ENCODE peak calls at places on chromosome 16, in seven cellular contexts. H, E, W, X, G, M and L are unnamed samples.

GRCh38 chr16:28276301-28276700 is 16.0 kb upstream of the SBK1 start:
- DNase-seq in W (no peak), X (no peak), M (no peak), G (no peak), H (no peak), E (no peak), L (no peak)

GRCh38 chr16:15631730-15632409 is 11.1 kb downstream of the MARF1 start:
- DNase-seq in X (no peak), E (no peak), W (no peak), H (no peak), G (no peak), M (no peak), L (no peak)

GRCh38 chr16:78768226-78768625 is 668.8 kb downstream of the WWOX start:
- DNase-seq in H (no peak), W (no peak), E (no peak), M (no peak), G (no peak), X (no peak), L (no peak)

GRCh38 chr16:68347605-68348004 is 36.8 kb downstream of the PRMT7 start:
- DNase-seq in E (no peak), W (no peak), X (no peak), H (no peak), G (no peak), M (no peak), L (no peak)

GRCh38 chr16:85553436-85554113 is 59.5 kb upstream of the GSE1 start:
- DNase-seq in E (no peak), X (peak), M (peak), H (peak), G (peak), W (peak), L (no peak)

GRCh38 chr16:88978608-88979346 is 1.8 kb upstream of the CBFA2T3 start:
- DNase-seq in X (no peak), W (no peak), E (no peak), M (no peak), G (no peak), H (no peak), L (no peak)

GRCh38 chr16:78297066-78297666 is 197.7 kb downstream of the WWOX start:
- DNase-seq in E (no peak), H (no peak), M (peak), W (no peak), G (no peak), X (no peak), L (no peak)

GRCh38 chr16:66416981-66417700 is 10.0 kb upstream of the BEAN1 start:
- DNase-seq in X (peak), M (peak), E (no peak), W (no peak), G (no peak), H (no peak), L (no peak)

GRCh38 chr16:89066746-89067145 is 26.9 kb upstream of the ACSF3 start:
- DNase-seq in M (no peak), E (no peak), W (no peak), G (no peak), H (no peak), X (no peak), L (no peak)

GRCh38 chr16:19907161-19907992 is 22.7 kb upstream of the GPRC5B start:
- DNase-seq in H (peak), M (peak), E (peak), X (peak), G (peak), W (peak), L (peak)

GRCh38 chr16:549544-550263 is 10.5 kb upstream of the PRR35 start:
- DNase-seq in W (no peak), X (no peak), G (no peak), E (no peak), M (no peak), H (peak), L (no peak)
- TF ChIP-seq CTCF in W (peak), X (no peak), G (no peak), E (no peak), M (no peak), H (peak), L (peak)

GRCh38 chr16:29842732-29843346 is 20.2 kb downstream of the CDIPT start:
- DNase-seq in E (no peak), H (no peak), W (no peak), X (no peak), G (no peak), M (no peak), L (no peak)
- TF ChIP-seq CTCF in E (no peak), H (no peak), W (no peak), X (no peak), G (no peak), M (peak), L (peak)

GRCh38 chr16:2465653-2466415 is 5.3 kb upstream of the NTN3 start:
- DNase-seq in X (no peak), H (peak), M (no peak), E (no peak), W (no peak), G (no peak), L (no peak)

GRCh38 chr16:2468142-2468724 is 2.9 kb upstream of the NTN3 start:
- DNase-seq in W (peak), X (no peak), E (no peak), H (peak), M (no peak), G (no peak), L (no peak)

GRCh38 chr16:2468725-2469398 is 2.2 kb upstream of the NTN3 start:
- DNase-seq in W (no peak), G (no peak), X (no peak), H (peak), E (no peak), M (no peak), L (no peak)

GRCh38 chr16:2466667-2467300 is 4.3 kb upstream of the NTN3 start:
- DNase-seq in E (no peak), M (no peak), H (no peak), X (no peak), W (no peak), G (no peak), L (no peak)

DNA sequence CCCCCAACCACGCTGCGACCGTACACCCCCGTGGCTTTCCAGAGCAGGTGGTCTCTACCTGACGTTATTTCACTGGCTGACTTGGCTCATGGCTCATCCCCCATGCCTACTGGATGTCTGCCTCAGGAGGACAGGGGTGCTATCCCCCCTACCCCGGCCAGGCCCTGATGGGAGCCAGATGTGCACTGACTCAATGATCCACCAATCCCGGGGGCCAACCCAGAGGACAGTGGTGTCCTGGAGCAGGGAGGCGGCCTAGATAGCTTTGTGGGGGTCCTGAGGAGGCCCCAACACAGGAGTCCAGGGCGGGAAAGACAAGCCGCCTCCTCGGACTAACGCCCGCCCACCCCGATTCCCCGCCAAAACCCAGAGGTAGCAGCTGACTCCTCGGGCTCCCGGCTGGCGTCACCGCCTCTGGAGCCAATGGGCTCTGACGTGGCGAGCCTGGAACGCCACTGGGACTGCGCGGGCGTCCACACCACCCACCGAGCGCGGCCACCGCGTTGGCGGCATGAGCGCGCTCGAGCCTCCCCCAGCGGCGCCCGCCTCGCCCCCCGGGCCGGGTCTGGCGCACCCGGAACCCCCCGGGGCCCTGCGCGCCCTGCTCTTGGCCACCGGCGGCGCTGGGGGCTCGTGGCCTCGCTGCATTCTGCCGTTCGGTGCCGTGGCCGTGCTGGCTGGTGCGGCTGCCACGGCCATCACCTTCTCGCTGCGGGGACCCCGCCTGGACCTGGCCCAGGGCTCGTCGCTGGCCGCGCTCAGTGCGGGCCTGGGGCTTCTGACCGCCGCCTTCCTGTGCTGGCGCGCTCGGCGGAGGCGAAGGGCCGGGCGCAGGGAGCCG is 3.6 kb upstream of the NTN3 start:
- DNase-seq in G (peak), X (peak), W (peak), E (peak), H (peak), M (peak), L (no peak)
- TF ChIP-seq CTCF in G (no peak), X (peak), W (no peak), E (no peak), H (no peak), M (no peak), L (no peak)

GRCh38 chr16:70579648-70580630 is 56.3 kb downstream of the SF3B3 start:
- DNase-seq in M (no peak), X (no peak), G (no peak), H (no peak), E (no peak), W (no peak), L (no peak)

GRCh38 chr16:70578035-70578434 is 54.4 kb downstream of the SF3B3 start:
- DNase-seq in X (no peak), E (no peak), W (no peak), G (no peak), M (no peak), H (no peak), L (no peak)

GRCh38 chr16:70586731-70587130 is 59.6 kb upstream of the IL34 start:
- DNase-seq in X (no peak), G (no peak), W (no peak), E (no peak), H (no peak), M (no peak), L (no peak)

GRCh38 chr16:70579248-70579647 is 55.6 kb downstream of the SF3B3 start:
- DNase-seq in E (no peak), G (no peak), W (no peak), M (no peak), X (no peak), H (no peak), L (no peak)

GRCh38 chr16:70582280-70582978 is 58.8 kb downstream of the SF3B3 start:
- DNase-seq in E (no peak), M (peak), X (no peak), H (peak), W (no peak), G (no peak), L (no peak)
- TF ChIP-seq CTCF in E (no peak), M (peak), X (peak), H (no peak), W (peak), G (no peak), L (peak)

GRCh38 chr16:58582133-58582532 is 47.5 kb downstream of the CNOT1 start:
- DNase-seq in M (no peak), G (no peak), E (no peak), H (no peak), W (no peak), X (no peak), L (no peak)

GRCh38 chr16:58584831-58585505 is 44.7 kb downstream of the CNOT1 start:
- DNase-seq in E (no peak), H (no peak), M (no peak), W (no peak), X (no peak), G (no peak), L (no peak)

GRCh38 chr16:58586340-58587030 is 43.1 kb downstream of the CNOT1 start:
- DNase-seq in X (no peak), M (no peak), G (no peak), E (no peak), H (no peak), W (no peak), L (no peak)

GRCh38 chr16:58579587-58579986 is 50.0 kb downstream of the CNOT1 start:
- DNase-seq in G (no peak), M (no peak), E (no peak), X (no peak), H (no peak), W (no peak), L (no peak)

DNA sequence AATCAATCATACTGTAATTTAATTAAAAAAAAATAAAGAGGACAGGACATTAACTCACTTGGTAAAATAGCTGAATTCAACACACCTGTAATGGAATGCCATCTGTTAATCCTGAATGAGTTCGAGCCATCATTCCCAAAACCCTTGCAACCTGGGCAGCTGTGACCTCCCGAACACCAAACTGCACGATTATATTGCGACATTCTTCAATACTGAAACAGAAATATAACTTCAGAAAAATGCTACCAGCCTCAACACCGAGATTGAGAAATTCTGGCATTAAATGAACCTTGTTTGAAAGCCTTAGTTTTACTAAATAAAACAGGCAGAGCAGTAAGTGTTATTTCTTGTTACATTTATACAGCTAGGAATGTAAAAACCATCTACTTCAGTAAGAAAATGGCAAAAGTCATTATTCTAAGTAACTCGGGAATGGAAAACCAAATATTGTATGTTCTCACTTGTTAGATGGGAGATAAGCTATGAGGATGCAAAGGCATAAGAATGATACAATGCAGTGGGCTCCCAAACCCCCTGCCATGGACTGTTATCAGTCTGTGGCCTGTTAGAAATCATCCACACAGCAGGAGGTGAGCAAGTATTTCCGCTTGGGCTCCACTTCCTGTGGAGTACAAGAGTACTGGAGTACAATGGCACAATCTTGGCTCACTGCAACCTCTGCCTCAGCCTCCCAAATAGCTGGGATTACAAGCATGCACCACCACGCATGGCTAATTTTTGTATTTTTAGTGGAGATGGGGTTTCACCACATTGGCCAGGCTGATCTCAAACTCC is 46.5 kb downstream of the CNOT1 start:
- DNase-seq in H (no peak), X (no peak), E (peak), G (no peak), W (no peak), M (no peak), L (no peak)
- TF ChIP-seq CTCF in H (no peak), X (no peak), E (no peak), G (no peak), W (no peak), M (no peak), L (no peak)

GRCh38 chr16:31295206-31295605 is 35.4 kb downstream of the ITGAM start:
- DNase-seq in H (no peak), G (no peak), X (no peak), W (no peak), M (no peak), E (no peak), L (no peak)

GRCh38 chr16:31298340-31298739 is 38.6 kb downstream of the ITGAM start:
- DNase-seq in H (no peak), E (no peak), X (no peak), G (no peak), W (no peak), M (no peak), L (no peak)

GRCh38 chr16:31297496-31297895 is 37.7 kb downstream of the ITGAM start:
- DNase-seq in W (no peak), G (no peak), H (no peak), X (no peak), M (no peak), E (no peak), L (no peak)

GRCh38 chr16:31301708-31302400 is 42.1 kb downstream of the ITGAM start:
- DNase-seq in G (no peak), E (no peak), W (no peak), M (peak), X (peak), H (no peak), L (peak)

DNA sequence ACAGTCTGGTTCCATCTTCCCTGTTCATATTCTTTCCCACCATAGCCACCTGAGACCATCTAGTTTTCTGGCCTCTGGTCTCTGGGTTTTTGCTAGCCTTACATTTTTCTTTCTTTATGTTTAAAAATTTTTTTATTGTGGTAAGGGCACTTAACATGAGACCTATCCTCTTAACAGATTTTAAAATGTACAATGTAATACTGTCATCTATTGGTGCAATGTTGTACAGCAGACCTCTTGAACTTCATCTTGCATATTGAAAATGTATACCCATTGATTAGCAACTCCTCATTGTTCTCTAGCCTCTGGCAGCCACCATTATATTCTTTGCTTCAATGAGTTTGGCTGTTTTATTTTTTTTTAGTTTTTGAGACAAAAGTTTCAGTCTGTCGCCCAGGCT is 39.2 kb downstream of the ITGAM start:
- DNase-seq in H (no peak), W (no peak), X (peak), M (no peak), G (no peak), E (no peak), L (no peak)
- TF ChIP-seq CTCF in H (no peak), W (no peak), X (peak), M (peak), G (no peak), E (no peak), L (peak)